ENCODE peak calls at places on chromosomes 4 and X, in eight cellular contexts. P, O, B, H, W, M, L and I are unnamed samples.
A peak's percentile ranks its signal among the peaks of the same experiment; 100 is the strongest.

GRCh38 chr4:7978489-7978888 is 38.8 kb upstream of the AFAP1 start:
- DNase-seq in L (no peak), P (no peak), H (no peak), W (no peak), O (no peak), B (no peak), M (no peak), I (no peak)

GRCh38 chrX:20029728-20030127 is 38.9 kb upstream of the BCLAF3 start:
- DNase-seq in M (no peak), W (no peak), H (no peak), P (no peak), B (no peak), L (no peak), O (peak; percentile 22), I (no peak)

GRCh38 chr4:105714932-105715331 is 6.3 kb downstream of the GSTCD start:
- DNase-seq in O (no peak), H (no peak), L (no peak), B (no peak), M (no peak), P (no peak), W (no peak), I (no peak)

GRCh38 chr4:164956766-164957643 is 20.5 kb downstream of the TRIM61 start:
- DNase-seq in O (peak; percentile 78), M (peak; percentile 91), L (peak; percentile 71), P (peak; percentile 88), B (peak; percentile 65), W (peak; percentile 83), H (peak; percentile 89), I (peak; percentile 44)

GRCh38 chr4:105088110-105088879 is 58.4 kb upstream of the TET2 start:
- DNase-seq in W (no peak), L (no peak), H (no peak), O (peak; percentile 5), M (no peak), B (peak; percentile 98), P (no peak), I (no peak)

GRCh38 chr4:69754926-69755580 is 5.4 kb downstream of the SULT1B1 start:
- DNase-seq in H (no peak), P (no peak), M (no peak), O (no peak), W (no peak), B (no peak), L (no peak), I (no peak)

GRCh38 chrX:130414800-130415199 is 13.0 kb downstream of the RBMX2 start:
- DNase-seq in H (no peak), W (no peak), P (no peak), B (no peak), O (no peak), M (no peak), L (no peak), I (no peak)

GRCh38 chr4:147361726-147362125 is 119.2 kb upstream of the EDNRA start:
- DNase-seq in W (no peak), L (no peak), H (no peak), O (peak; percentile 45), P (peak; percentile 65), M (no peak), B (peak; percentile 92), I (no peak)

GRCh38 chrX:100208076-100208475 is 202.0 kb downstream of the PCDH19 start:
- DNase-seq in M (no peak), O (no peak), B (no peak), H (no peak), P (no peak), L (no peak), W (no peak), I (no peak)

GRCh38 chr4:112876316-112876715 is 173.1 kb upstream of the ANK2 start:
- DNase-seq in P (no peak), B (no peak), O (no peak), M (no peak), L (no peak), W (no peak), H (no peak), I (no peak)

GRCh38 chr4:184942447-184943425 is 75.6 kb upstream of the HELT start:
- DNase-seq in M (no peak), W (no peak), B (no peak), H (no peak), O (no peak), L (no peak), P (peak; percentile 17), I (no peak)

GRCh38 chr4:139815646-139816601 is 150.3 kb downstream of the MGST2 start:
- DNase-seq in H (no peak), P (peak; percentile 89), O (peak; percentile 4), W (no peak), M (no peak), B (peak; percentile 90), L (no peak), I (no peak)

GRCh38 chr4:73257242-73257994 is 1.2 kb downstream of the ANKRD17 start:
- DNase-seq in P (peak; percentile 92), B (peak; percentile 85), O (peak; percentile 79), W (peak; percentile 70), M (peak; percentile 75), H (peak; percentile 69), L (peak; percentile 48), I (peak; percentile 49)

GRCh38 chrX:47283015-47283771 is 50.4 kb downstream of the USP11 start:
- DNase-seq in M (no peak), O (no peak), W (no peak), L (no peak), H (no peak), B (peak; percentile 65), P (peak; percentile 69), I (no peak)

GRCh38 chr4:7828011-7828720 is 111.5 kb downstream of the AFAP1 start:
- DNase-seq in L (peak; percentile 55), O (no peak), W (peak; percentile 87), M (no peak), B (peak; percentile 100), H (peak; percentile 59), P (peak; percentile 87), I (no peak)

GRCh38 chr4:36281384-36282106 is at the start of gene DTHD1:
- DNase-seq in B (no peak), W (peak; percentile 69), O (no peak), L (no peak), P (no peak), H (no peak), M (no peak), I (no peak)

GRCh38 chr4:153529646-153530045 is 63.5 kb downstream of the TMEM131L start:
- DNase-seq in O (no peak), B (peak; percentile 53), M (no peak), L (no peak), W (no peak), H (no peak), P (no peak), I (no peak)

GRCh38 chr4:184734758-184735157 is 862 bp upstream of the CENPU start:
- DNase-seq in M (no peak), P (no peak), W (no peak), H (no peak), L (no peak), B (no peak), O (no peak), I (no peak)

GRCh38 chr4:54658321-54659093 is 750 bp downstream of the KIT start:
- DNase-seq in B (peak; percentile 36), H (peak; percentile 64), L (peak; percentile 17), O (peak; percentile 17), P (peak; percentile 73), W (no peak), M (peak; percentile 72), I (no peak)

GRCh38 chrX:916235-916609 is 285.6 kb downstream of the SHOX start:
- DNase-seq in L (no peak), W (no peak), M (no peak), B (no peak), O (no peak), P (peak; percentile 66), H (no peak), I (no peak)

GRCh38 chr4:135316266-135316779 is 1114.7 kb upstream of the PABPC4L start:
- DNase-seq in H (no peak), M (no peak), W (no peak), L (no peak), B (no peak), P (no peak), O (no peak), I (no peak)

GRCh38 chrX:101482296-101482695 is 3.0 kb upstream of the ARMCX4 start:
- DNase-seq in O (no peak), W (no peak), P (no peak), M (no peak), B (peak; percentile 46), L (no peak), H (no peak), I (no peak)

GRCh38 chr4:100113732-100114131 is 76.5 kb downstream of the DDIT4L start:
- DNase-seq in L (no peak), O (no peak), H (no peak), M (no peak), B (no peak), W (no peak), P (no peak), I (no peak)
- H3K9me3 ChIP-seq in L (no peaks in the 10 kb centered on the region), O (no peaks in the 10 kb centered on the region), H (no peaks in the 10 kb centered on the region), M (no peaks in the 10 kb centered on the region), B (no peaks in the 10 kb centered on the region), W (no peaks in the 10 kb centered on the region), P (no peaks in the 10 kb centered on the region), I (no peaks in the 10 kb centered on the region)

GRCh38 chrX:45372151-45372550 is 171.5 kb upstream of the DIPK2B start:
- DNase-seq in B (no peak), O (no peak), H (no peak), L (no peak), W (no peak), P (no peak), M (no peak), I (no peak)
- H3K9me3 ChIP-seq in B (peaks cover 9% of the 10 kb centered on the region), O (peaks cover 12% of the 10 kb centered on the region), H (no peaks in the 10 kb centered on the region), L (no peaks in the 10 kb centered on the region), W (no peaks in the 10 kb centered on the region), P (no peaks in the 10 kb centered on the region), M (no peaks in the 10 kb centered on the region), I (no peaks in the 10 kb centered on the region)

DNA sequence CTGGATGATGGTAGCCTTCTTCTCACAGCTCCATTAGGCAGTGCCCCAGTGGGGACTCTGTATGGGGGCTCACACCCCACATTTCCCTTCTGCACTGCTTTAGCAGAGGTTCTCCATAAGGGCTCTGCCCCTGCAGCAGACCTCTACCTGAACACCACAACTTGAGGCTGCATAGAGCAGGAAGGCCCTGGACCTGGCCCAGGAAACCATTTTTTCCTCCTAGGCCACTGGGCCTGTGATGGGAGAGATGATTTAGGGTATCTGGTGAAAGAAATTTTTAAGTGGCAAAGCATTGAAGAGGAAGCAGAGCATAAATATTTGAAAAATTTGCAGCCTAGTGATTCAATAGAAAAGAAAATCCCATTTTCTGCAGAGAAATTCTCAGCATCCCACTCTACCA is 17.3 kb downstream of the F8A3 start:
- DNase-seq in O (no peak), B (no peak), W (no peak), H (no peak), P (no peak), L (no peak), M (no peak), I (no peak)
- H3K9me3 ChIP-seq in O (peaks cover 3% of the 10 kb centered on the region), B (peaks cover 16% of the 10 kb centered on the region), W (no peaks in the 10 kb centered on the region), H (no peaks in the 10 kb centered on the region), P (peaks cover 6% of the 10 kb centered on the region), L (no peaks in the 10 kb centered on the region), M (no peaks in the 10 kb centered on the region), I (no peaks in the 10 kb centered on the region)

DNA sequence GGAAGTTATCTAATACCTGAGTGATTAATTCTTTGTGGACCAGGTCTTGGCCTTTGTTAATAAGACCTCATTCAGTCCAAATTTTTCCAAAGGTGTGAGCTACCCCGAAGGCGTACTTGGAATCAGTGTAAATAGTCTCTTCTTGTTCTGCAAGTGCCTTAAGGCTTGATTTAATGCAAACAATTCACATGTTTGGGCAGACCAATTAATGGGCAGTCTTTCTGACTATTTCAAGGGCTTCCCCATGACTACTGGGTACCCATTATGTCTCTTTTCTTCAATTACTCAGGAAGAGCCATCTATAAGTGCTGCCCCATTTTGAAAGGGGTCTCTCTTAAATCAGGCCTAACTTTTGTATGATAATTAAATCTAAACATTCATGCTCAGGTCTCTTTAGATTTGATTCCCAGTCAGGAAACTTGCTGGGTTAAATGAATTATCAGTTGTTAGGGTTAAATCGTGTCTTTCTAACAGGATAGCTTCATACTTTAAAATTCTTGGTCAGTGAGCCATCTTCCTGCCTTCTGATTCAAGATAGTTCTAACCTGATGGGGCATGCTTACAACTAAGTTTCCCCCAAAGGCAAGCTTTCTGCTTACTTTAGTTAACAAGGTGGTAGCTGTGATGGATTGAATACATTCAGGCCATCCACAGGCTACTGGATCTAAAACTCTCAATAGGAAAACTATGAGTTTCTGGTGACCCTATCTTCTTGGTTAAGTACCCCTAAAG is 179.6 kb downstream of the CCNG2 start:
- DNase-seq in H (no peak), O (no peak), L (no peak), M (no peak), P (no peak), W (no peak), B (no peak), I (no peak)
- H3K9me3 ChIP-seq in H (peaks cover 22% of the 10 kb centered on the region), O (peaks cover 13% of the 10 kb centered on the region), L (peaks cover 24% of the 10 kb centered on the region), M (peaks cover 7% of the 10 kb centered on the region), P (peaks cover 20% of the 10 kb centered on the region), W (no peaks in the 10 kb centered on the region), B (peaks cover 9% of the 10 kb centered on the region), I (peaks cover 5% of the 10 kb centered on the region)